ENCODE peak calls at places on chromosome 1, in eight cellular contexts. G is transverse colon, R is body of pancreas, U is stomach, Q is sigmoid colon, Y is lower leg skin, B is uterus, V is A549. L is an unnamed sample.

GRCh38 chr1:173601588-173601987 is 1.3 kb downstream of the SLC9C2 start:
- DNase-seq in G (no peak), R (no peak), U (no peak), Q (no peak), Y (no peak), B (no peak), V (no peak), L (no peak)

GRCh38 chr1:82728206-82728605 is 927.5 kb downstream of the ADGRL2 start:
- DNase-seq in G (no peak), R (no peak), U (no peak), Q (no peak), Y (no peak), B (no peak), V (no peak), L (no peak)

GRCh38 chr1:181131255-181131901 is 42.9 kb downstream of the IER5 start:
- DNase-seq in G (no peak), R (no peak), U (no peak), Q (no peak), Y (no peak), B (no peak), V (no peak), L (no peak)

GRCh38 chr1:93955765-93956164 is 46.5 kb upstream of the GCLM start:
- DNase-seq in G (no peak), R (no peak), U (no peak), Q (no peak), Y (no peak), B (no peak), V (no peak), L (no peak)

GRCh38 chr1:50123071-50123470 is 14.4 kb downstream of the ELAVL4 start:
- DNase-seq in G (no peak), R (no peak), U (no peak), Q (no peak), Y (no peak), B (no peak), V (no peak), L (no peak)

GRCh38 chr1:44694863-44695478 is 20.5 kb downstream of the ARMH1 start:
- DNase-seq in G (no peak), R (no peak), U (no peak), Q (no peak), Y (no peak), B (no peak), V (no peak), L (no peak)

GRCh38 chr1:118247593-118247992 is 62.6 kb upstream of the SPAG17 start:
- DNase-seq in G (no peak), R (no peak), U (no peak), Q (no peak), Y (no peak), B (no peak), V (peak; percentile 1), L (no peak)

GRCh38 chr1:179127163-179127895 is 45.5 kb downstream of the TOR3A start:
- DNase-seq in G (no peak), R (no peak), U (no peak), Q (no peak), Y (no peak), B (no peak), V (no peak), L (no peak)

GRCh38 chr1:218482683-218483082 is 137.5 kb downstream of the TGFB2 start:
- DNase-seq in G (no peak), R (no peak), U (no peak), Q (no peak), Y (no peak), B (no peak), V (no peak), L (no peak)

GRCh38 chr1:3799976-3800685 is 3.8 kb upstream of the LRRC47 start:
- DNase-seq in G (no peak), R (no peak), U (no peak), Q (no peak), Y (no peak), B (no peak), V (no peak), L (no peak)

GRCh38 chr1:161781995-161782394 is 15.9 kb downstream of the ATF6 start:
- DNase-seq in G (no peak), R (no peak), U (no peak), Q (no peak), Y (no peak), B (no peak), V (no peak), L (no peak)

GRCh38 chr1:99599678-99600175 is 46.2 kb upstream of the PALMD start:
- DNase-seq in G (no peak), R (no peak), U (no peak), Q (no peak), Y (no peak), B (no peak), V (peak; percentile 7), L (peak; percentile 83)

GRCh38 chr1:116785006-116785405 is 30.8 kb downstream of the CD2 start:
- DNase-seq in G (no peak), R (no peak), U (no peak), Q (no peak), Y (no peak), B (no peak), V (no peak), L (no peak)

GRCh38 chr1:32972814-32973428 is 8.3 kb upstream of the RNF19B start:
- DNase-seq in G (peak; percentile 43), R (peak; percentile 64), U (peak; percentile 70), Q (peak; percentile 77), Y (no peak), B (peak; percentile 40), V (no peak), L (peak; percentile 41)

GRCh38 chr1:159779403-159779851 is 1.3 kb upstream of the DUSP23 start:
- DNase-seq in G (no peak), R (peak; percentile 26), U (no peak), Q (no peak), Y (peak; percentile 30), B (no peak), V (no peak), L (peak; percentile 9)

GRCh38 chr1:109248797-109249629 is at the start of gene CELSR2:
- DNase-seq in G (peak; percentile 70), R (peak; percentile 65), U (peak; percentile 75), Q (peak; percentile 69), Y (peak; percentile 22), B (peak; percentile 41), V (peak; percentile 73), L (no peak)

GRCh38 chr1:100036718-100037664 is 67.2 kb downstream of the SLC35A3 start:
- DNase-seq in G (peak; percentile 12), R (no peak), U (no peak), Q (no peak), Y (no peak), B (no peak), V (no peak), L (no peak)

GRCh38 chr1:221494670-221495069 is 247.2 kb downstream of the DUSP10 start:
- DNase-seq in G (no peak), R (peak; percentile 15), U (no peak), Q (no peak), Y (peak; percentile 16), B (no peak), V (no peak), L (no peak)

GRCh38 chr1:221839794-221840395 is 98.0 kb upstream of the DUSP10 start:
- DNase-seq in G (peak; percentile 39), R (peak; percentile 42), U (peak; percentile 56), Q (peak; percentile 73), Y (peak; percentile 84), B (no peak), V (peak; percentile 75), L (no peak)

GRCh38 chr1:19088717-19089442 is 121.2 kb downstream of the UBR4 start:
- DNase-seq in G (no peak), R (no peak), U (no peak), Q (no peak), Y (no peak), B (no peak), V (no peak), L (no peak)

GRCh38 chr1:153527023-153527724 is 8.6 kb downstream of the S100A6 start:
- DNase-seq in G (no peak), R (no peak), U (no peak), Q (no peak), Y (no peak), B (no peak), V (no peak), L (peak; percentile 8)

GRCh38 chr1:106584127-106584526 is 472.3 kb upstream of the PRMT6 start:
- DNase-seq in G (no peak), R (no peak), U (no peak), Q (no peak), Y (no peak), B (no peak), V (no peak), L (no peak)

GRCh38 chr1:153001382-153001781 is at the start of gene SPRR3:
- DNase-seq in G (no peak), R (no peak), U (no peak), Q (no peak), Y (no peak), B (no peak), V (no peak), L (no peak)

GRCh38 chr1:172531846-172532699 is 877 bp upstream of the SUCO start:
- DNase-seq in G (peak; percentile 92), R (peak; percentile 89), U (peak; percentile 89), Q (peak; percentile 98), Y (peak; percentile 98), B (peak; percentile 86), V (peak; percentile 93), L (peak; percentile 94)
- TF ChIP-seq POLR2A in G (peak; percentile 83), R (peak; percentile 68), U (peak; percentile 45), Q (peak; percentile 82), Y (peak; percentile 19), B (peak; percentile 92), V (peak; percentile 65), L (peak; percentile 83)

GRCh38 chr1:229625893-229626831 is at the start of the genes TAF5L and URB2:
- DNase-seq in G (peak; percentile 90), R (peak; percentile 86), U (peak; percentile 90), Q (peak; percentile 94), Y (peak; percentile 72), B (peak; percentile 87), V (peak; percentile 90), L (peak; percentile 89)
- TF ChIP-seq POLR2A in G (peak; percentile 50), R (peak; percentile 47), U (no peak), Q (no peak), Y (no peak), B (no peak), V (peak; percentile 86), L (no peak)

DNA sequence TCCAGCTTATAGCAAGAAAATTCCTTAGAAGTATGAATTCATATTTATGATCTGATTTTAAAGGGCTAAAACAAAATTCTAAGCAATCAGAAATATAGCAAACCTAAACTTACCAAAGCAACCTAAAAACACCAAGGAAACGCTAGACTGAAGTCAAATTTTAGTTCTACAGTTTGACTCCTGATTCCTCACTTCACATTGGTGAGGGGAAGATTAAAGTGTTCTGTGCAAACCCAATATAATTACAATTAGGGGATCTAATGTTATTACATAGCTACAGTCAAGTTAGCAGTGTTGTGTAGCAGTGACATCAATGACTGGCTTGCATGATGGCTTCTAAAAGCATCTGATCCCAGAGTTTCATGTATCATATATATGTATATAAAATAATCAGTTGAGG is 11.6 kb downstream of the HNRNPU start:
- DNase-seq in G (no peak), R (no peak), U (no peak), Q (no peak), Y (no peak), B (no peak), V (no peak), L (no peak)
- TF ChIP-seq POLR2A in G (no peak), R (no peak), U (no peak), Q (no peak), Y (no peak), B (no peak), V (no peak), L (no peak)

GRCh38 chr1:11979818-11980675 is at the start of gene MFN2:
- DNase-seq in G (peak; percentile 98), R (peak; percentile 96), U (peak; percentile 95), Q (peak; percentile 98), Y (peak; percentile 95), B (peak; percentile 96), V (peak; percentile 92), L (peak; percentile 95)
- TF ChIP-seq POLR2A in G (peak; percentile 83), R (peak; percentile 34), U (no peak), Q (peak; percentile 21), Y (no peak), B (peak; percentile 14), V (peak; percentile 54), L (peak; percentile 43)

GRCh38 chr1:201506573-201507567 is at the start of gene CSRP1:
- DNase-seq in G (peak; percentile 92), R (peak; percentile 89), U (peak; percentile 90), Q (peak; percentile 97), Y (peak; percentile 76), B (peak; percentile 93), V (peak; percentile 98), L (peak; percentile 94)
- TF ChIP-seq POLR2A in G (peak; percentile 94), R (peak; percentile 99), U (peak; percentile 50), Q (peak; percentile 67), Y (peak; percentile 57), B (peak; percentile 99), V (peak; percentile 92), L (peak; percentile 86)